ENCODE peak calls at places on chromosomes 11 and 22, in eight cellular contexts. N is IMR-90, J is ovary, Q is heart right ventricle, H is tibial artery, F is pancreas, S is AG09319, K is brain microvascular endothelial cell. A is an unnamed sample.

GRCh38 chr11:45444796-45445195 is 158.7 kb upstream of the SYT13 start:
- DNase-seq in N (no peak), F (no peak), J (no peak), H (no peak), S (no peak), K (no peak), Q (no peak), A (no peak)

GRCh38 chr11:76216536-76217326 is 10.4 kb upstream of the WNT11 start:
- DNase-seq in H (no peak), F (no peak), N (no peak), S (no peak), K (no peak), J (no peak), Q (peak; percentile 15), A (no peak)

GRCh38 chr11:68584991-68585524 is 99.3 kb upstream of the GAL start:
- DNase-seq in F (no peak), Q (no peak), K (peak; percentile 6), S (no peak), N (peak; percentile 6), J (no peak), H (no peak), A (no peak)

GRCh38 chr11:118536726-118537125 is 5.7 kb downstream of the TMEM25 start:
- DNase-seq in H (no peak), N (peak; percentile 50), K (peak; percentile 13), J (no peak), Q (no peak), F (no peak), S (no peak), A (no peak)

GRCh38 chr11:121212696-121213567 is 79.6 kb upstream of the SC5D start:
- DNase-seq in N (no peak), Q (no peak), H (no peak), K (no peak), S (no peak), J (no peak), F (no peak), A (no peak)

GRCh38 chr11:34468209-34468841 is 29.6 kb downstream of the CAT start:
- DNase-seq in S (no peak), J (no peak), Q (no peak), N (peak; percentile 14), H (no peak), F (no peak), K (peak; percentile 34), A (no peak)

GRCh38 chr22:37933711-37934376 is 19.6 kb downstream of the C22orf23 start:
- DNase-seq in K (peak; percentile 93), H (peak; percentile 96), F (peak; percentile 94), Q (peak; percentile 90), N (peak; percentile 86), S (peak; percentile 64), J (peak; percentile 85), A (peak; percentile 80)

GRCh38 chr11:128624269-128625170 is 37.2 kb upstream of the ETS1 start:
- DNase-seq in J (no peak), S (no peak), F (peak; percentile 49), Q (no peak), N (no peak), H (no peak), K (no peak), A (peak; percentile 64)

GRCh38 chr22:23841292-23841691 is 2.5 kb upstream of the DERL3 start:
- DNase-seq in F (no peak), J (no peak), S (no peak), H (no peak), N (no peak), Q (no peak), K (no peak), A (no peak)

GRCh38 chr22:16783930-16784354 is 41.3 kb downstream of the XKR3 start:
- DNase-seq in H (no peak), S (no peak), F (no peak), N (no peak), K (no peak), J (no peak), Q (no peak), A (no peak)

GRCh38 chr11:2714463-2714800 is 14.6 kb upstream of the KCNQ1OT1 start:
- DNase-seq in F (no peak), S (no peak), K (no peak), J (no peak), N (no peak), Q (peak; percentile 3), H (no peak), A (no peak)

GRCh38 chr11:118152552-118153471 is at the start of gene SCN4B:
- DNase-seq in S (no peak), Q (peak; percentile 76), H (no peak), K (peak; percentile 5), J (peak; percentile 63), F (peak; percentile 63), N (peak; percentile 20), A (no peak)

GRCh38 chr11:130677486-130678153 is 229.2 kb downstream of the ADAMTS15 start:
- DNase-seq in N (peak; percentile 70), S (peak; percentile 67), H (no peak), Q (no peak), F (no peak), K (peak; percentile 88), J (no peak), A (no peak)

GRCh38 chr22:31313366-31314147 is 21.3 kb upstream of the PIK3IP1 start:
- DNase-seq in Q (peak; percentile 59), F (peak; percentile 84), H (peak; percentile 86), J (peak; percentile 97), K (peak; percentile 62), N (peak; percentile 61), S (peak; percentile 44), A (peak; percentile 39)

GRCh38 chr22:44627521-44628139 is 74.4 kb upstream of the PRR5 start:
- DNase-seq in N (no peak), F (no peak), Q (no peak), K (no peak), H (no peak), S (no peak), J (no peak), A (no peak)

GRCh38 chr22:48157676-48158075 is 1395.2 kb downstream of the TBC1D22A start:
- DNase-seq in K (no peak), N (no peak), S (no peak), J (no peak), H (peak; percentile 15), Q (no peak), F (no peak), A (no peak)

GRCh38 chr22:48155446-48155845 is 1393.0 kb downstream of the TBC1D22A start:
- DNase-seq in J (no peak), Q (no peak), H (peak; percentile 25), K (no peak), N (no peak), F (no peak), S (no peak), A (no peak)

GRCh38 chr22:48154169-48154942 is 1391.9 kb downstream of the TBC1D22A start:
- DNase-seq in H (peak; percentile 44), F (no peak), N (no peak), Q (no peak), K (no peak), S (no peak), J (no peak), A (no peak)

GRCh38 chr22:48154943-48155240 is 1392.4 kb downstream of the TBC1D22A start:
- DNase-seq in K (no peak), F (no peak), H (peak; percentile 42), S (no peak), Q (no peak), N (no peak), J (no peak), A (no peak)

GRCh38 chr22:48156603-48157355 is 1394.3 kb downstream of the TBC1D22A start:
- DNase-seq in H (peak; percentile 50), N (no peak), F (no peak), S (no peak), K (no peak), J (no peak), Q (no peak), A (no peak)
- TF ChIP-seq CTCF in H (no peak), N (no peak), F (no peak), S (no peak), K (no peak), J (no peak), Q (no peak), A (no peak)

GRCh38 chr11:110297726-110298297 is 1.4 kb upstream of the RDX start:
- DNase-seq in N (no peak), J (no peak), Q (no peak), S (no peak), K (no peak), H (no peak), F (no peak), A (no peak)

GRCh38 chr11:110295086-110295485 is 1.3 kb downstream of the RDX start:
- DNase-seq in Q (no peak), F (no peak), S (no peak), N (no peak), K (no peak), H (no peak), J (no peak), A (no peak)

GRCh38 chr11:110295487-110296225 is 758 bp downstream of the RDX start:
- DNase-seq in Q (peak; percentile 48), N (peak; percentile 40), H (peak; percentile 74), F (peak; percentile 69), J (peak; percentile 74), K (peak; percentile 28), S (no peak), A (peak; percentile 54)

GRCh38 chr11:110297082-110297725 is 790 bp upstream of the RDX start:
- DNase-seq in J (no peak), K (peak; percentile 13), Q (no peak), S (no peak), F (no peak), H (no peak), N (peak; percentile 53), A (no peak)

GRCh38 chr11:110296226-110297081 is at the start of gene RDX:
- DNase-seq in S (peak; percentile 31), H (peak; percentile 85), N (peak; percentile 63), Q (peak; percentile 82), K (peak; percentile 43), J (peak; percentile 79), F (peak; percentile 75), A (peak; percentile 74)
- TF ChIP-seq CTCF in S (no peak), H (peak; percentile 20), N (peak; percentile 22), Q (no peak), K (no peak), J (peak; percentile 52), F (no peak), A (no peak)

GRCh38 chr11:64694026-64694755 is 28.8 kb downstream of the NRXN2 start:
- DNase-seq in N (no peak), Q (no peak), H (no peak), K (no peak), F (no peak), J (no peak), S (no peak), A (no peak)

GRCh38 chr11:64692764-64693331 is 30.1 kb downstream of the NRXN2 start:
- DNase-seq in F (no peak), S (no peak), Q (no peak), K (no peak), N (no peak), J (no peak), H (no peak), A (no peak)

GRCh38 chr11:64696045-64696444 is 27.0 kb downstream of the NRXN2 start:
- DNase-seq in H (no peak), F (no peak), Q (no peak), S (no peak), K (no peak), J (no peak), N (no peak), A (no peak)

GRCh38 chr11:64695548-64695947 is 27.4 kb downstream of the NRXN2 start:
- DNase-seq in N (no peak), F (no peak), Q (no peak), H (no peak), K (no peak), S (no peak), J (no peak), A (no peak)

GRCh38 chr11:64694821-64695365 is 28.1 kb downstream of the NRXN2 start:
- DNase-seq in J (no peak), H (no peak), N (no peak), F (no peak), Q (no peak), S (no peak), K (no peak), A (no peak)
- TF ChIP-seq CTCF in J (no peak), H (no peak), N (no peak), F (no peak), Q (no peak), S (no peak), K (no peak), A (no peak)

GRCh38 chr11:114180301-114181055 is 115.7 kb upstream of the NNMT start:
- DNase-seq in H (no peak), S (no peak), J (peak; percentile 68), F (peak; percentile 67), N (no peak), Q (peak; percentile 46), K (no peak), A (no peak)
- TF ChIP-seq CTCF in H (peak; percentile 35), S (peak; percentile 33), J (no peak), F (peak; percentile 58), N (peak; percentile 27), Q (peak; percentile 36), K (peak; percentile 68), A (no peak)